ENCODE peak calls at places on chromosomes 11 and 22, in nine cellular contexts. K is head of caudate nucleus, O is mucosa of gallbladder, S is mucosa of descending colon, Y is thoracic aorta, Q is heart right ventricle, V is lower leg skin, P is endodermal cell, G is LoVo. W is an unnamed sample.

GRCh38 chr11:75150879-75151278 is at the start of gene SLCO2B1:
- DNase-seq in K (no peak), O (no peak), S (peak), Y (no peak), Q (no peak), V (no peak), P (no peak), G (no peak), W (no peak)

GRCh38 chr11:11782532-11783110 is 59.2 kb upstream of the USP47 start:
- DNase-seq in K (no peak), O (peak), S (peak), Y (no peak), Q (no peak), V (peak), P (no peak), G (no peak), W (no peak)

GRCh38 chr11:1705121-1706052 is 8.4 kb downstream of the KRTAP5-6 start:
- DNase-seq in K (no peak), O (no peak), S (no peak), Y (no peak), Q (no peak), V (peak), P (peak), G (peak), W (no peak)

GRCh38 chr11:119055901-119056300 is 1.1 kb downstream of the HYOU1 start:
- DNase-seq in K (no peak), O (no peak), S (no peak), Y (no peak), Q (no peak), V (no peak), P (peak), G (peak), W (no peak)

GRCh38 chr11:13210424-13210823 is 67.2 kb upstream of the BMAL1 start:
- DNase-seq in K (peak), O (peak), S (peak), Y (no peak), Q (peak), V (peak), P (peak), G (peak), W (peak)

GRCh38 chr11:19498986-19499669 is 213.5 kb upstream of the NAV2 start:
- DNase-seq in K (no peak), O (no peak), S (no peak), Y (no peak), Q (no peak), V (no peak), P (no peak), G (no peak), W (no peak)

GRCh38 chr22:19941365-19942070 is at the start of the genes COMT and TXNRD2:
- DNase-seq in K (peak), O (peak), S (peak), Y (no peak), Q (peak), V (no peak), P (no peak), G (peak), W (no peak)

GRCh38 chr22:25060522-25061071 is 108.1 kb downstream of the KIAA1671 start:
- DNase-seq in K (no peak), O (no peak), S (no peak), Y (no peak), Q (no peak), V (no peak), P (no peak), G (no peak), W (no peak)

GRCh38 chr22:38953577-38954413 is 3.6 kb upstream of the APOBEC3A start:
- DNase-seq in K (no peak), O (no peak), S (peak), Y (no peak), Q (no peak), V (no peak), P (no peak), G (no peak), W (no peak)

GRCh38 chr11:30635401-30635989 is 49.3 kb upstream of the MPPED2 start:
- DNase-seq in K (peak), O (no peak), S (no peak), Y (no peak), Q (peak), V (no peak), P (peak), G (no peak), W (no peak)

GRCh38 chr11:122229078-122229477 is 113.1 kb upstream of the BLID start:
- DNase-seq in K (no peak), O (no peak), S (no peak), Y (no peak), Q (peak), V (no peak), P (no peak), G (no peak), W (no peak)

GRCh38 chr22:44586337-44586990 is 88.4 kb upstream of the RTL6 start:
- DNase-seq in K (no peak), O (no peak), S (no peak), Y (no peak), Q (no peak), V (no peak), P (peak), G (no peak), W (no peak)

GRCh38 chr22:28976588-28976987 is 85.0 kb downstream of the C22orf31 start:
- DNase-seq in K (no peak), O (no peak), S (no peak), Y (no peak), Q (no peak), V (no peak), P (no peak), G (peak), W (no peak)

GRCh38 chr11:103619480-103619879 is 417.0 kb upstream of the DDI1 start:
- DNase-seq in K (peak), O (peak), S (no peak), Y (no peak), Q (no peak), V (no peak), P (no peak), G (no peak), W (no peak)

GRCh38 chr22:41512421-41513194 is 31.7 kb downstream of the POLR3H start:
- DNase-seq in K (no peak), O (peak), S (no peak), Y (no peak), Q (no peak), V (no peak), P (peak), G (no peak), W (peak)

GRCh38 chr11:33777906-33778305 is 3.6 kb upstream of the FBXO3 start:
- DNase-seq in K (no peak), O (no peak), S (no peak), Y (no peak), Q (no peak), V (no peak), P (peak), G (no peak), W (no peak)

GRCh38 chr11:62005231-62005661 is 37.8 kb upstream of the FTH1 start:
- DNase-seq in K (peak), O (no peak), S (no peak), Y (no peak), Q (no peak), V (no peak), P (no peak), G (no peak), W (no peak)

GRCh38 chr11:99822846-99823565 is 802.3 kb downstream of the CNTN5 start:
- DNase-seq in K (no peak), O (no peak), S (no peak), Y (no peak), Q (no peak), V (no peak), P (no peak), G (no peak), W (no peak)

GRCh38 chr22:17230239-17230638 is 11.0 kb upstream of the ADA2 start:
- DNase-seq in K (no peak), O (no peak), S (no peak), Y (no peak), Q (no peak), V (no peak), P (no peak), G (no peak), W (no peak)

GRCh38 chr22:19146215-19146968 is 1.9 kb upstream of the ESS2 start:
- DNase-seq in K (no peak), O (no peak), S (no peak), Y (no peak), Q (no peak), V (no peak), P (no peak), G (no peak), W (no peak)

GRCh38 chr11:63020671-63021255 is 5.1 kb upstream of the SLC22A8 start:
- DNase-seq in K (peak), O (no peak), S (peak), Y (no peak), Q (no peak), V (no peak), P (peak), G (no peak), W (no peak)

GRCh38 chr11:71282581-71283351 is 30.4 kb upstream of the SHANK2 start:
- DNase-seq in K (no peak), O (no peak), S (peak), Y (no peak), Q (no peak), V (no peak), P (peak), G (no peak), W (no peak)

GRCh38 chr11:2089536-2090165 is 49.5 kb downstream of the IGF2 start:
- DNase-seq in K (no peak), O (no peak), S (no peak), Y (no peak), Q (no peak), V (no peak), P (peak), G (peak), W (no peak)

GRCh38 chr11:61919113-61919840 is 1.9 kb upstream of the RAB3IL1 start:
- DNase-seq in K (no peak), O (no peak), S (no peak), Y (no peak), Q (no peak), V (no peak), P (peak), G (no peak), W (no peak)

GRCh38 chr11:377883-378500 is 8.7 kb downstream of the B4GALNT4 start:
- DNase-seq in K (no peak), O (no peak), S (no peak), Y (no peak), Q (no peak), V (no peak), P (no peak), G (no peak), W (no peak)

GRCh38 chr22:27668828-27669797 is 132.4 kb downstream of the MN1 start:
- DNase-seq in K (no peak), O (peak), S (peak), Y (no peak), Q (peak), V (no peak), P (peak), G (peak), W (peak)

GRCh38 chr22:44245438-44245837 is 64.7 kb downstream of the PARVG start:
- DNase-seq in K (no peak), O (peak), S (no peak), Y (no peak), Q (peak), V (no peak), P (peak), G (no peak), W (no peak)

GRCh38 chr11:114052160-114052559 is 7.4 kb upstream of the ZBTB16 start:
- DNase-seq in K (no peak), O (no peak), S (no peak), Y (no peak), Q (no peak), V (no peak), P (no peak), G (no peak), W (no peak)

W was measured in smooth muscle cell of the brain vasculature.